ENCODE peak calls at places on chromosomes 16 and 17, in four cellular contexts. One of them, this sample, is unnamed.

GRCh38 chr17:82299452-82299851 is 18.0 kb downstream of the CD7 start:
- DNase-seq in small intestine: no peak
- DNase-seq in ELR: no peak
- DNase-seq in HS-27A: no peak
- DNase-seq in this sample: no peak

GRCh38 chr17:81116704-81117103 is 48.6 kb upstream of the PVALEF start:
- DNase-seq in HS-27A: no peak
- DNase-seq in ELR: no peak
- DNase-seq in small intestine: no peak
- DNase-seq in this sample: no peak

GRCh38 chr16:86145669-86146068 is 246.7 kb downstream of the IRF8 start:
- DNase-seq in ELR: no peak
- DNase-seq in small intestine: no peak
- DNase-seq in HS-27A: no peak
- DNase-seq in this sample: no peak

GRCh38 chr17:54544239-54544638 is 356.4 kb upstream of the TOM1L1 start:
- DNase-seq in HS-27A: no peak
- DNase-seq in small intestine: no peak
- DNase-seq in ELR: no peak
- DNase-seq in this sample: no peak

GRCh38 chr17:20156196-20157077 is 147.3 kb downstream of the SPECC1 start:
- DNase-seq in small intestine: peak; percentile 83
- DNase-seq in ELR: peak; percentile 72
- DNase-seq in HS-27A: peak; percentile 29
- DNase-seq in this sample: peak; percentile 19

GRCh38 chr16:89323120-89323960 is 105.8 kb downstream of the ZNF778 start:
- DNase-seq in HS-27A: no peak
- DNase-seq in ELR: no peak
- DNase-seq in small intestine: no peak
- DNase-seq in this sample: no peak

GRCh38 chr17:3735515-3735914 is 11.8 kb downstream of the HASPIN start:
- DNase-seq in small intestine: no peak
- DNase-seq in HS-27A: no peak
- DNase-seq in ELR: no peak
- DNase-seq in this sample: no peak

GRCh38 chr17:74358696-74359095 is 3.0 kb downstream of the BTBD17 start:
- DNase-seq in small intestine: no peak
- DNase-seq in ELR: no peak
- DNase-seq in HS-27A: no peak
- DNase-seq in this sample: no peak

GRCh38 chr17:39776267-39776666 is 38.5 kb downstream of the GRB7 start:
- DNase-seq in HS-27A: no peak
- DNase-seq in ELR: no peak
- DNase-seq in small intestine: no peak
- DNase-seq in this sample: no peak

GRCh38 chr16:69057400-69058378 is 47.8 kb upstream of the HAS3 start:
- DNase-seq in HS-27A: peak; percentile 54
- DNase-seq in small intestine: no peak
- DNase-seq in ELR: peak; percentile 91
- DNase-seq in this sample: peak; percentile 80

GRCh38 chr17:61400786-61401279 is 1.2 kb downstream of the TBX2 start:
- DNase-seq in HS-27A: no peak
- DNase-seq in small intestine: no peak
- DNase-seq in ELR: peak; percentile 81
- DNase-seq in this sample: no peak

GRCh38 chr17:79808763-79809529 is 12.1 kb upstream of the CBX8 start:
- DNase-seq in HS-27A: no peak
- DNase-seq in ELR: no peak
- DNase-seq in small intestine: peak; percentile 87
- DNase-seq in this sample: no peak

GRCh38 chr16:78210305-78210704 is 110.9 kb downstream of the WWOX start:
- DNase-seq in ELR: peak; percentile 1
- DNase-seq in small intestine: no peak
- DNase-seq in HS-27A: no peak
- DNase-seq in this sample: peak; percentile 66

GRCh38 chr17:42928714-42929496 is 28.3 kb downstream of the G6PC1 start:
- DNase-seq in ELR: peak; percentile 85
- DNase-seq in HS-27A: no peak
- DNase-seq in small intestine: peak; percentile 86
- DNase-seq in this sample: peak; percentile 73

GRCh38 chr17:50027639-50028206 is 28.2 kb upstream of the ITGA3 start:
- DNase-seq in ELR: peak; percentile 100
- DNase-seq in HS-27A: peak; percentile 95
- DNase-seq in small intestine: peak; percentile 11
- DNase-seq in this sample: peak; percentile 97

GRCh38 chr17:74354123-74354522 is 7.5 kb downstream of the BTBD17 start:
- DNase-seq in HS-27A: no peak
- DNase-seq in ELR: peak; percentile 5
- DNase-seq in small intestine: peak; percentile 41
- DNase-seq in this sample: no peak

GRCh38 chr17:74998783-74999182 is 11.4 kb downstream of the CDR2L start:
- DNase-seq in ELR: no peak
- DNase-seq in HS-27A: no peak
- DNase-seq in small intestine: no peak
- DNase-seq in this sample: no peak

GRCh38 chr16:19127674-19128131 is 13.9 kb downstream of the ITPRIPL2 start:
- DNase-seq in ELR: no peak
- DNase-seq in small intestine: no peak
- DNase-seq in HS-27A: no peak
- DNase-seq in this sample: no peak

GRCh38 chr17:10744509-10745000 is 14.7 kb upstream of the TMEM220 start:
- DNase-seq in small intestine: peak; percentile 74
- DNase-seq in HS-27A: no peak
- DNase-seq in ELR: no peak
- DNase-seq in this sample: no peak

GRCh38 chr16:87506423-87507350 is 13.9 kb upstream of the ZCCHC14 start:
- DNase-seq in ELR: no peak
- DNase-seq in HS-27A: no peak
- DNase-seq in small intestine: no peak
- DNase-seq in this sample: no peak

GRCh38 chr16:7268182-7268581 is 64.5 kb upstream of the RBFOX1 start:
- DNase-seq in ELR: peak; percentile 1
- DNase-seq in small intestine: peak; percentile 33
- DNase-seq in HS-27A: no peak
- DNase-seq in this sample: peak; percentile 42

GRCh38 chr17:35849469-35850348 is 19.0 kb downstream of the HEATR9 start:
- DNase-seq in ELR: peak; percentile 73
- DNase-seq in HS-27A: no peak
- DNase-seq in small intestine: peak; percentile 77
- DNase-seq in this sample: peak; percentile 68

GRCh38 chr17:16215002-16215272 is 397 bp downstream of the NCOR1 start:
- DNase-seq in ELR: peak; percentile 65
- DNase-seq in HS-27A: peak; percentile 29
- DNase-seq in small intestine: no peak
- DNase-seq in this sample: peak; percentile 32

GRCh38 chr17:4921320-4921719 is 10.8 kb upstream of the GP1BA start:
- DNase-seq in small intestine: no peak
- DNase-seq in ELR: no peak
- DNase-seq in HS-27A: no peak
- DNase-seq in this sample: no peak

GRCh38 chr16:67301080-67301757 is 21.9 kb downstream of the PLEKHG4 start:
- DNase-seq in small intestine: no peak
- DNase-seq in ELR: no peak
- DNase-seq in HS-27A: no peak
- DNase-seq in this sample: no peak

GRCh38 chr17:42276609-42277341 is 584 bp upstream of the STAT5B start:
- DNase-seq in ELR: peak; percentile 87
- DNase-seq in small intestine: peak; percentile 40
- DNase-seq in HS-27A: no peak
- DNase-seq in this sample: peak; percentile 58

GRCh38 chr17:74201250-74201649 is 2.2 kb upstream of the RPL38 start:
- DNase-seq in small intestine: peak; percentile 38
- DNase-seq in HS-27A: no peak
- DNase-seq in ELR: peak; percentile 39
- DNase-seq in this sample: peak; percentile 79

GRCh38 chr17:37608369-37609169 is 649 bp downstream of the SYNRG start:
- DNase-seq in HS-27A: no peak
- DNase-seq in small intestine: peak; percentile 35
- DNase-seq in ELR: peak; percentile 61
- DNase-seq in this sample: peak; percentile 43

GRCh38 chr16:78842950-78843349 is 743.5 kb downstream of the WWOX start:
- DNase-seq in ELR: no peak
- DNase-seq in HS-27A: no peak
- DNase-seq in small intestine: no peak
- DNase-seq in this sample: no peak

GRCh38 chr17:31570231-31570630 is 178.8 kb downstream of the RAB11FIP4 start:
- DNase-seq in HS-27A: no peak
- DNase-seq in ELR: no peak
- DNase-seq in small intestine: no peak
- DNase-seq in this sample: no peak

GRCh38 chr17:48308591-48308990 is 121.4 kb downstream of the SKAP1 start:
- DNase-seq in HS-27A: no peak
- DNase-seq in ELR: no peak
- DNase-seq in small intestine: peak; percentile 72
- DNase-seq in this sample: no peak

GRCh38 chr16:25692734-25693508 is 1.2 kb downstream of the HS3ST4 start:
- DNase-seq in HS-27A: no peak
- DNase-seq in ELR: no peak
- DNase-seq in small intestine: no peak
- DNase-seq in this sample: no peak

GRCh38 chr16:29775742-29776408 is 2.2 kb upstream of the ZG16 start:
- DNase-seq in ELR: peak; percentile 73
- DNase-seq in small intestine: peak; percentile 69
- DNase-seq in HS-27A: no peak
- DNase-seq in this sample: peak; percentile 5

GRCh38 chr17:77327181-77327565 is 186.4 kb downstream of the SEC14L1 start:
- DNase-seq in ELR: no peak
- DNase-seq in HS-27A: no peak
- DNase-seq in small intestine: no peak
- DNase-seq in this sample: no peak

GRCh38 chr16:67445441-67445912 is 14.6 kb downstream of the HSD11B2 start:
- DNase-seq in HS-27A: no peak
- DNase-seq in ELR: no peak
- DNase-seq in small intestine: peak; percentile 11
- DNase-seq in this sample: no peak

GRCh38 chr17:50953831-50954601 is 87.9 kb upstream of the TOB1 start:
- DNase-seq in small intestine: peak; percentile 33
- DNase-seq in ELR: no peak
- DNase-seq in HS-27A: no peak
- DNase-seq in this sample: peak; percentile 93

This sample was measured in LHCN-M2.